ENCODE peak calls at places on chromosomes 4 and X, in ten cellular contexts. C is A172, W is SW480, A is AG10803, Q is T-helper 9 cell, K is GF-D8, V is fibroblast of pulmonary artery, O is HFFc6, S is nucleus accumbens, R is fibroblast of lung. X is an unnamed sample.

GRCh38 chr4:127965803-127966175 is 583 bp downstream of the ABHD18 start:
- DNase-seq in Q (peak), A (peak), S (peak), K (peak), O (peak), R (peak), C (peak), V (peak), W (peak), X (peak)

GRCh38 chr4:53852343-53852742 is 212.1 kb downstream of the CHIC2 start:
- DNase-seq in S (no peak), R (peak), K (no peak), A (peak), V (no peak), Q (no peak), W (no peak), O (no peak), C (no peak), X (no peak)

GRCh38 chrX:37659047-37659446 is 26.5 kb upstream of the XK start:
- DNase-seq in S (no peak), R (no peak), V (no peak), O (no peak), Q (no peak), C (no peak), W (no peak), A (no peak), K (no peak), X (no peak)

GRCh38 chr4:128859887-128860774 is 50.6 kb downstream of the JADE1 start:
- DNase-seq in K (no peak), Q (no peak), A (peak), C (no peak), W (no peak), V (peak), R (peak), S (no peak), O (peak), X (no peak)

GRCh38 chr4:104128031-104128849 is 366.5 kb downstream of the CXXC4 start:
- DNase-seq in R (no peak), S (no peak), O (no peak), K (no peak), W (peak), A (no peak), Q (no peak), C (no peak), V (no peak), X (no peak)

GRCh38 chr4:159303435-159303834 is 200.6 kb downstream of the RAPGEF2 start:
- DNase-seq in A (no peak), O (no peak), V (no peak), Q (no peak), C (no peak), K (no peak), S (no peak), W (no peak), R (no peak), X (no peak)

GRCh38 chr4:128068927-128069326 is 7.8 kb downstream of the LARP1B start:
- DNase-seq in S (no peak), K (no peak), R (peak), Q (no peak), C (peak), W (no peak), O (peak), A (peak), V (peak), X (peak)

GRCh38 chr4:26995316-26995715 is 134.7 kb downstream of the STIM2 start:
- DNase-seq in O (no peak), K (no peak), R (no peak), A (no peak), V (no peak), W (no peak), C (no peak), Q (no peak), S (no peak), X (no peak)

GRCh38 chr4:177596035-177596434 is 153.8 kb upstream of the AGA start:
- DNase-seq in W (peak), A (peak), C (peak), O (peak), S (no peak), R (peak), K (no peak), V (peak), Q (no peak), X (peak)

GRCh38 chr4:173448103-173448502 is 49.2 kb upstream of the SCRG1 start:
- DNase-seq in C (peak), W (no peak), O (peak), A (peak), K (no peak), R (peak), S (peak), Q (no peak), V (peak), X (no peak)

GRCh38 chr4:136750898-136751297 is 781.4 kb downstream of the PCDH18 start:
- DNase-seq in K (no peak), C (no peak), W (no peak), R (peak), V (peak), A (no peak), S (no peak), O (no peak), Q (no peak), X (no peak)

GRCh38 chr4:109631709-109632108 is 71.5 kb downstream of the CASP6 start:
- DNase-seq in V (peak), C (no peak), S (no peak), O (no peak), K (no peak), R (peak), Q (no peak), W (no peak), A (no peak), X (no peak)